ENCODE peak calls at places on chromosomes 7 and 10, in four cellular contexts. M, Z, F and U are unnamed samples.

GRCh38 chr10:21173964-21174669 is 277.0 kb upstream of the NEBL start:
- DNase-seq in M (no peak), Z (peak), F (peak), U (no peak)

GRCh38 chr10:102230264-102230860 is 4.3 kb downstream of the ELOVL3 start:
- DNase-seq in M (no peak), Z (peak), F (no peak), U (peak)

GRCh38 chr7:47643716-47644400 is 61.9 kb upstream of the TNS3 start:
- DNase-seq in M (no peak), Z (no peak), F (no peak), U (no peak)

GRCh38 chr10:131016556-131016955 is 295.0 kb downstream of the TCERG1L start:
- DNase-seq in M (no peak), Z (no peak), F (no peak), U (no peak)

GRCh38 chr10:22805304-22805703 is 90.9 kb upstream of the PIP4K2A start:
- DNase-seq in M (no peak), Z (peak), F (no peak), U (no peak)

GRCh38 chr7:29989257-29989995 is at the start of gene SCRN1:
- DNase-seq in M (no peak), Z (no peak), F (peak), U (no peak)

GRCh38 chr10:124575107-124576035 is 113.7 kb downstream of the LHPP start:
- DNase-seq in M (no peak), Z (no peak), F (no peak), U (no peak)

GRCh38 chr10:125555743-125556142 is 127.2 kb downstream of the TEX36 start:
- DNase-seq in M (no peak), Z (no peak), F (no peak), U (no peak)

GRCh38 chr10:103781329-103782061 is 73.9 kb downstream of the SH3PXD2A start:
- DNase-seq in M (no peak), Z (peak), F (no peak), U (no peak)

GRCh38 chr7:48667434-48667833 is 256.9 kb upstream of the CDC14C start:
- DNase-seq in M (no peak), Z (no peak), F (no peak), U (no peak)

GRCh38 chr10:9222917-9223316 is 1168.4 kb downstream of the GATA3 start:
- DNase-seq in M (no peak), Z (peak), F (no peak), U (no peak)

GRCh38 chr10:131846224-131847101 is 54.3 kb upstream of the PPP2R2D start:
- DNase-seq in M (no peak), Z (no peak), F (no peak), U (no peak)

GRCh38 chr7:96276019-96276418 is 45.9 kb downstream of the SLC25A13 start:
- DNase-seq in M (no peak), Z (no peak), F (no peak), U (no peak)

GRCh38 chr10:50310560-50311174 is 59.4 kb upstream of the ASAH2 start:
- DNase-seq in M (no peak), Z (no peak), F (no peak), U (no peak)

GRCh38 chr10:69051303-69051702 is 36.6 kb upstream of the SRGN start:
- DNase-seq in M (no peak), Z (peak), F (no peak), U (no peak)

GRCh38 chr10:130877131-130877530 is 434.4 kb downstream of the TCERG1L start:
- DNase-seq in M (no peak), Z (no peak), F (no peak), U (no peak)

GRCh38 chr7:100890640-100891521 is 1.4 kb upstream of the UFSP1 start:
- DNase-seq in M (no peak), Z (no peak), F (no peak), U (no peak)

GRCh38 chr7:50685445-50686070 is 97.1 kb downstream of the GRB10 start:
- DNase-seq in M (no peak), Z (no peak), F (no peak), U (no peak)

GRCh38 chr7:124536156-124536762 is 229.3 kb downstream of the GPR37 start:
- DNase-seq in M (no peak), Z (peak), F (no peak), U (no peak)

GRCh38 chr10:104638861-104639594 is 2.1 kb upstream of the SORCS3 start:
- DNase-seq in M (no peak), Z (no peak), F (peak), U (no peak)

GRCh38 chr10:4984971-4985594 is 18.6 kb downstream of the AKR1C2 start:
- DNase-seq in M (no peak), Z (peak), F (no peak), U (no peak)